ENCODE peak calls at places on chromosomes 4 and X, in four cellular contexts. A, J, B and E are unnamed samples.

GRCh38 chrX:41108684-41109205 is 23.5 kb downstream of the USP9X start:
- DNase-seq in B (no peak), J (no peak), A (no peak), E (no peak)

GRCh38 chr4:10084651-10085320 is 31.8 kb downstream of the WDR1 start:
- DNase-seq in B (no peak), J (no peak), A (no peak), E (no peak)

GRCh38 chr4:18579222-18579621 is 557.7 kb upstream of the LCORL start:
- DNase-seq in A (no peak), J (no peak), B (no peak), E (no peak)

GRCh38 chr4:167779864-167780263 is 312.5 kb upstream of the ANXA10 start:
- DNase-seq in A (no peak), B (no peak), J (no peak), E (no peak)

GRCh38 chrX:39283239-39283638 is 482.0 kb downstream of the MID1IP1 start:
- DNase-seq in J (no peak), A (no peak), B (no peak), E (no peak)

GRCh38 chr4:154983714-154984113 is 202.6 kb downstream of the RBM46 start:
- DNase-seq in A (no peak), B (no peak), J (no peak), E (no peak)

GRCh38 chrX:67781132-67781531 is 237.3 kb downstream of the AR start:
- DNase-seq in J (no peak), A (no peak), B (no peak), E (peak)

GRCh38 chr4:6916587-6917444 is 7.2 kb downstream of the TBC1D14 start:
- DNase-seq in A (no peak), J (peak), B (peak), E (no peak)

GRCh38 chrX:45710081-45710801 is 509.6 kb upstream of the DIPK2B start:
- DNase-seq in J (peak), A (no peak), B (no peak), E (peak)

GRCh38 chr4:15677507-15677988 is 4.1 kb upstream of the FAM200B start:
- DNase-seq in B (no peak), J (no peak), A (no peak), E (no peak)

GRCh38 chrX:107628662-107629532 is 587 bp downstream of the PRPS1 start:
- DNase-seq in A (peak), B (peak), J (peak), E (no peak)

GRCh38 chr4:57081651-57082349 is 28.4 kb downstream of the IGFBP7 start:
- DNase-seq in B (no peak), A (no peak), J (no peak), E (no peak)

GRCh38 chr4:77821775-77822174 is 2.6 kb upstream of the CNOT6L start:
- DNase-seq in A (no peak), B (no peak), J (no peak), E (no peak)

GRCh38 chr4:153643406-153644016 is 40.6 kb upstream of the TLR2 start:
- DNase-seq in J (peak), B (no peak), A (peak), E (peak)

GRCh38 chr4:97106161-97106560 is 1037.1 kb downstream of the STPG2 start:
- DNase-seq in A (no peak), B (no peak), J (no peak), E (no peak)

GRCh38 chr4:99117876-99118693 is 26.0 kb downstream of the ADH4 start:
- DNase-seq in B (no peak), A (no peak), J (peak), E (no peak)

GRCh38 chr4:122874194-122874593 is 47.6 kb downstream of the FGF2 start:
- DNase-seq in J (no peak), A (no peak), B (no peak), E (peak)

GRCh38 chr4:3292571-3293409 is at the start of gene RGS12:
- DNase-seq in B (peak), J (peak), A (peak), E (peak)

GRCh38 chrX:72526534-72527508 is 45.8 kb downstream of the HDAC8 start:
- DNase-seq in B (no peak), A (no peak), J (peak), E (no peak)

GRCh38 chr4:86356425-86356824 is 3.4 kb downstream of the MAPK10 start:
- DNase-seq in A (no peak), B (no peak), J (no peak), E (no peak)

GRCh38 chrX:30224541-30224940 is 5.9 kb upstream of the MAGEB3 start:
- DNase-seq in B (no peak), J (no peak), A (no peak), E (no peak)

GRCh38 chr4:26303008-26303407 is 17.8 kb upstream of the RBPJ start:
- DNase-seq in B (no peak), J (no peak), A (no peak), E (no peak)

GRCh38 chrX:13699183-13699826 is 10.4 kb downstream of the RAB9A start:
- DNase-seq in J (no peak), A (no peak), B (no peak), E (no peak)

GRCh38 chr4:80532674-80533333 is 197.3 kb downstream of the CFAP299 start:
- DNase-seq in A (no peak), B (no peak), J (no peak), E (no peak)

GRCh38 chr4:139286186-139286698 is 6.2 kb upstream of the MGARP start:
- DNase-seq in J (no peak), A (no peak), B (no peak), E (no peak)

GRCh38 chrX:10685923-10686595 is 65.7 kb upstream of the MID1 start:
- DNase-seq in J (no peak), A (no peak), B (no peak), E (no peak)

GRCh38 chrX:102745513-102746133 is 25.1 kb downstream of the GPRASP3 start:
- DNase-seq in J (no peak), A (no peak), B (no peak), E (no peak)

GRCh38 chrX:156001667-156002021 is 4.1 kb downstream of the IL9R start:
- DNase-seq in J (no peak), A (no peak), B (no peak), E (no peak)

GRCh38 chr4:119025440-119025839 is 110.2 kb upstream of the MYOZ2 start:
- DNase-seq in B (no peak), J (peak), A (no peak), E (no peak)

GRCh38 chr4:48331577-48332340 is 9.6 kb upstream of the SLAIN2 start:
- DNase-seq in B (no peak), A (no peak), J (no peak), E (peak)

GRCh38 chr4:157048248-157048647 is 27.7 kb upstream of the GLRB start:
- DNase-seq in A (no peak), B (no peak), J (no peak), E (peak)

GRCh38 chr4:59060895-59061294 is 1950.7 kb upstream of the IGFBP7 start:
- DNase-seq in J (no peak), A (no peak), B (no peak), E (no peak)

GRCh38 chr4:80058740-80059139 is 14.3 kb downstream of the ANTXR2 start:
- DNase-seq in B (no peak), A (no peak), J (peak), E (no peak)